ENCODE peak calls at places on chromosomes 11 and 22, in seven cellular contexts. L, A, J, M, X, H and C are unnamed samples.

GRCh38 chr22:44411226-44412135 is 86.6 kb downstream of the RTL6 start:
- DNase-seq in H (no peak), A (no peak), J (no peak), L (peak), X (no peak), M (no peak), C (no peak)

GRCh38 chr22:44242946-44243724 is 62.4 kb downstream of the PARVG start:
- DNase-seq in A (no peak), L (no peak), J (no peak), M (no peak), H (no peak), X (no peak), C (no peak)

GRCh38 chr22:20531404-20532181 is 24.2 kb downstream of the MED15 start:
- DNase-seq in H (peak), A (no peak), M (peak), J (peak), X (peak), L (peak), C (peak)

GRCh38 chr11:27409060-27409459 is 46.0 kb upstream of the CCDC34 start:
- DNase-seq in X (no peak), H (no peak), A (no peak), M (no peak), J (no peak), L (no peak), C (no peak)

GRCh38 chr11:86672007-86672621 is at the start of gene ME3:
- DNase-seq in J (peak), M (peak), X (no peak), A (no peak), H (peak), L (peak), C (peak)

GRCh38 chr11:7418061-7418460 is 67.2 kb upstream of the OLFML1 start:
- DNase-seq in J (no peak), L (peak), X (no peak), A (no peak), H (no peak), M (no peak), C (no peak)

GRCh38 chr11:113474362-113475159 is 637 bp downstream of the DRD2 start:
- DNase-seq in H (peak), L (peak), M (peak), X (no peak), J (peak), A (peak), C (peak)

GRCh38 chr22:46278656-46279645 is 11.1 kb downstream of the TTC38 start:
- DNase-seq in J (no peak), A (no peak), M (no peak), L (no peak), X (no peak), H (no peak), C (no peak)

GRCh38 chr11:120302001-120302805 is 22.9 kb upstream of the TLCD5 start:
- DNase-seq in L (peak), J (no peak), H (no peak), A (no peak), M (no peak), X (no peak), C (no peak)

GRCh38 chr11:120306519-120307242 is 18.4 kb upstream of the TLCD5 start:
- DNase-seq in J (peak), X (peak), L (peak), H (peak), A (no peak), M (peak), C (no peak)

GRCh38 chr11:120305286-120305685 is 19.8 kb upstream of the TLCD5 start:
- DNase-seq in M (no peak), J (no peak), L (peak), X (no peak), H (no peak), A (no peak), C (no peak)

GRCh38 chr11:120303004-120303637 is 22.0 kb upstream of the TLCD5 start:
- DNase-seq in J (peak), H (peak), L (peak), X (peak), A (peak), M (peak), C (peak)

DNA sequence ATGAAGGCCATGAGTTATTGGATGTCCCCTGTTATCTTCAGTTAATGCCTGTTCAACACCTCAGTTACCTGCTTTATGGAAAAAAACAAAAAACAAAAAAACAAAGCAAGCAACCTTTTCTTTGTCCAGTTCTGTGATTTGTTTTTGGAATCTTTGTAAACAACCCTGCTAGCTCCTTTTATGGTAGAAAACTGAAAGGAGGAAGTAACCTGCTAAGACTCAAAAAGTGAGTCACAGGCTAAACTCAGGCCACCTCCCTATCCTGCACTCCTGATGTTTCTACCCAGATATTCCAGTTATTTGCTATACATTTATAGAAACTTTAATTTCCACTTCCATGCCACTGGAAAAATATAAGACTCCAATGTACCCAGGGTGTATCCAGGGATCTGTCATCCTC is 20.6 kb upstream of the TLCD5 start:
- DNase-seq in L (peak), X (peak), M (peak), J (no peak), A (no peak), H (no peak), C (no peak)
- TF ChIP-seq EZH2phosphoT487 in L (no peak), X (no peak), M (no peak), J (no peak), A (no peak), H (no peak), C (no peak)

GRCh38 chr11:16984229-16984628 is 30.0 kb downstream of the PLEKHA7 start:
- DNase-seq in H (no peak), A (no peak), L (no peak), X (no peak), M (no peak), J (no peak), C (no peak)

GRCh38 chr11:16979708-16980622 is 34.2 kb downstream of the PLEKHA7 start:
- DNase-seq in J (no peak), X (no peak), L (no peak), A (no peak), H (peak), M (no peak), C (no peak)

GRCh38 chr11:16982809-16983208 is 31.4 kb downstream of the PLEKHA7 start:
- DNase-seq in M (peak), A (no peak), J (no peak), H (no peak), L (no peak), X (no peak), C (no peak)

GRCh38 chr11:16982256-16982671 is 31.9 kb downstream of the PLEKHA7 start:
- DNase-seq in L (no peak), X (no peak), M (no peak), J (peak), H (no peak), A (no peak), C (no peak)

DNA sequence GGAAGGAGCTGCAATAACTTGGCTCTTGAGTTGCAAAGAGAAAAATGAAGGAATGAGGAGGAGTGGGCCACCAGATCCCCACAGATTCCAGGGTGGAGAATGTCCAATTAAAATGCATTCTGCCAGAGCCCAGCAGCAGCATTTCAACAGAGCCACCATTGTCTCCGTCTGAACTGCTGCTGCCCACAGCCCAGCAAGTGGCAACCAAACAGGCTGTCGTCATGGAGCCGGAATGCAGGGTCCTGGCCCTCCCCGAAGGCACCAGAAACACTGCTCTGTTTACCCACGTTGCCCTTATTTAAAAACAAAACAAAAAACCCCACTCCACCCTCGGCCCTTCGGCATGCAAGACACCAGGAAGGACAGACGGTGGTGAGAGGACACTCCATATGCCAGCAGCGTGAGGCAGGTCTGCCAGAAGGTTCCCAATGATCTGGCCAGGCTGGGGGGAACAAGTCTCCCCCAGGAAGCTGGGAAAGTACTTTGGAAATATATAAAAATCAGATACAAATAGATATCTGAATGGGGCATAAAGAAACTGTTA is 32.5 kb downstream of the PLEKHA7 start:
- DNase-seq in H (peak), X (peak), J (peak), L (no peak), M (peak), A (no peak), C (no peak)
- TF ChIP-seq EZH2phosphoT487 in H (no peak), X (no peak), J (no peak), L (no peak), M (no peak), A (no peak), C (no peak)

GRCh38 chr22:49278357-49278756 is 549.3 kb downstream of the BRD1 start:
- DNase-seq in H (no peak), L (no peak), X (no peak), M (no peak), J (no peak), A (no peak), C (peak)
- TF ChIP-seq EZH2phosphoT487 in H (no peak), L (no peak), X (no peak), M (no peak), J (no peak), A (no peak), C (no peak)

GRCh38 chr22:35563211-35563610 is 22.6 kb downstream of the RASD2 start:
- DNase-seq in L (no peak), M (no peak), A (no peak), X (no peak), J (peak), H (no peak), C (no peak)

GRCh38 chr22:35567214-35567792 is 26.7 kb downstream of the RASD2 start:
- DNase-seq in X (no peak), A (no peak), L (no peak), J (no peak), M (no peak), H (no peak), C (no peak)

GRCh38 chr22:35567794-35568193 is 27.2 kb downstream of the RASD2 start:
- DNase-seq in A (no peak), X (no peak), H (peak), M (no peak), L (no peak), J (no peak), C (no peak)

GRCh38 chr22:35561796-35562526 is 21.3 kb downstream of the RASD2 start:
- DNase-seq in J (peak), M (peak), A (no peak), L (peak), H (no peak), X (peak), C (no peak)

DNA sequence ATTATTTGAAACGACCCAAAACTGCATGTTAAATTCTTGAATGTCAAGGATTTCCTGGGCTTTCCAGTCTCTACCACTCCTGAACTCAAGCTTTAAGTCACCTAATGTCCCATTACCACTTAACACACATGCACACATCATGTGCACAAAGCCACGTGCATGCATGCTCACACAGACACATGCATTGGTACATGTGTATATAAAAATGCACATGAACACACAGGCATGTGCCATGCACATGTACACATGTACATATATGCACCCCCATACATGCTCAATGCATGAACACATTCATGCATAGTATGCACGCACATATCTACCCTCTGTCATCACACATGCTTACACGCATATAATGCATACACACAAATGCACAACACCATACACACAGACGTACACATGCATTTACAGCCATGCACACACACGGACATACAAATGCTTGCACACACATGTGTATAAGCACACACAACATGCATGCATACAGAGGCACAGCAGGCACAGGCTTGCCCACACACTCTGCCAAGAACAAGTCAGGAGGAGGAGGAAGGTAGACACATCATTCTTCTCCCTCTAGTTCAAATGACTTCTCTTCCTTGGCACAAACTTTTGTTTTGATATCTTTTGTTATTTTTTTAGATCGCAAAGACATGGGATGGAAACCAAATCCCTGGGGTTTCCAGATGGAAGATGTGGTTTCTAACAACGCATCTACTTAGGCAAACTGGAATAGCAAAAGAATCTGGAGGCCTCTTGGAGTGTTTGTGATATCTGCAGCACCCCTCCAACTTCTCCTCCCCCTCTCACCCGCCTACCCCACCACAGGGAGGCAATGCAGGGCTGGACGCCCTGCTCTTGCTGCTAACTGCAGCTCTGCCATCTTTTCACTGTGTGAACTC is 24.6 kb downstream of the RASD2 start:
- DNase-seq in L (no peak), M (peak), X (no peak), H (no peak), A (no peak), J (no peak), C (no peak)
- TF ChIP-seq EZH2phosphoT487 in L (no peak), M (no peak), X (no peak), H (no peak), A (no peak), J (no peak), C (no peak)

DNA sequence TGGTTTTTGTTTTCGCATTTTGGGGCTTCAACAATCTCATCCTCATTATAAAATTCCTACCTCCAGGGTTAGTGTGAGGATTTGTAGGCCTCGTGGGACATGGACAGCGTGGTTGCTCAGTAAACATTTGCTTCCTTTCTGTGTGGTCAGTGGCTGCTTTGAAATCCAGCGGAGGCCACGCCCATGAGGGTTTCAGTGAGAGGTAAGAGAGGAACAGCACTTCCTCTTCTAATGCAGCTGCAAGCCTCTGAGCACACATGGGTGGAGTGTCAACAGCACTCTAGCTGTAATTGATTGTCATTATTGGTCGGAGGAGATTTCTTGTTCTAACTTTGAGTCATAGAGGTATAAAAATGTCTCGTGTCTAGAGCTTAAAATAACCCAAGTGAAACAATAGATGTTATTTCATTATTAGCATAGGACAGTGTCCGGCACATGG is 6.0 kb upstream of the ARHGAP42 start:
- DNase-seq in H (no peak), J (peak), M (no peak), X (peak), L (peak), A (peak), C (no peak)
- TF ChIP-seq EZH2phosphoT487 in H (no peak), J (no peak), M (no peak), X (no peak), L (no peak), A (no peak), C (no peak)

DNA sequence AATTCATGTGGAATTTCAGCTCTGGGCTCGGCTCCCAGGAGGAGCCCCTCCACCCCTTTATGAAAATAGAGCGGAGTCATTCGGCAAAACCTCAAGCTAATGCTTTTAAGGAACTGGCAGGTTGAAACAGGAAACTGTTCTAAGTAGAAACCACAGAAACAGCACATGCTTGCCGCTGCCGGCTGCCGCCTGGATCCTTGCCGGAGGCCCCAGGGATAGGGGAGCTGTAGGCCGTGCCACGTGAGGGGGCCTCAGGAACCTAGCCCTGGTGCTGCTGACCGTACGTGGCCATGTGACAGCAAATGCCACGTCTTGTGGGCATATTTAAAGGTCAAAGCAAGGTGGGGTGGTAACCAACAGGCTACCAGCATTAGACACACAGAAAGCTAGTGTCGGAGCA is 77.9 kb upstream of the TIMP3 start:
- DNase-seq in X (no peak), A (peak), H (no peak), J (no peak), M (peak), L (no peak), C (no peak)
- TF ChIP-seq EZH2phosphoT487 in X (no peak), A (no peak), H (no peak), J (no peak), M (no peak), L (no peak), C (no peak)